ENCODE peak calls at places on chromosomes 1 and 21, in eight cellular contexts. One of them, this sample, is unnamed.
A peak's percentile ranks its signal among the peaks of the same experiment; 100 is the strongest.

GRCh38 chr1:205664399-205665108 is 15.8 kb downstream of the SLC45A3 start:
- DNase-seq in DND-41: no peak
- DNase-seq in kidney: peak; percentile 84
- DNase-seq in RWPE1: peak; percentile 76
- DNase-seq in heart right ventricle: no peak
- DNase-seq in NCI-H2029 treated with DMSO at 0.1 percent for 48 hours: no peak
- DNase-seq in stimulated activated CD4-positive, alpha-beta T cell treated with anti-CD3 and anti-CD28 coated beads, Interleukin-4, amount 100 ng/mL, for 1 hour: no peak
- DNase-seq in activated T-helper 1 cell treated with Interleukin-2 at 50 U/mL for 16 hours: no peak
- DNase-seq in this sample: peak; percentile 89

GRCh38 chr1:54934869-54935268 is 45.6 kb upstream of the TMEM61 start:
- DNase-seq in activated T-helper 1 cell treated with Interleukin-2 at 50 U/mL for 16 hours: no peak
- DNase-seq in RWPE1: no peak
- DNase-seq in kidney: no peak
- DNase-seq in DND-41: no peak
- DNase-seq in NCI-H2029 treated with DMSO at 0.1 percent for 48 hours: no peak
- DNase-seq in heart right ventricle: no peak
- DNase-seq in stimulated activated CD4-positive, alpha-beta T cell treated with anti-CD3 and anti-CD28 coated beads, Interleukin-4, amount 100 ng/mL, for 1 hour: no peak
- DNase-seq in this sample: no peak

GRCh38 chr21:34187935-34188334 is 114.6 kb downstream of the MRPS6 start:
- DNase-seq in kidney: no peak
- DNase-seq in NCI-H2029 treated with DMSO at 0.1 percent for 48 hours: no peak
- DNase-seq in activated T-helper 1 cell treated with Interleukin-2 at 50 U/mL for 16 hours: no peak
- DNase-seq in DND-41: no peak
- DNase-seq in RWPE1: no peak
- DNase-seq in heart right ventricle: no peak
- DNase-seq in stimulated activated CD4-positive, alpha-beta T cell treated with anti-CD3 and anti-CD28 coated beads, Interleukin-4, amount 100 ng/mL, for 1 hour: no peak
- DNase-seq in this sample: no peak

GRCh38 chr1:67230539-67230938 is 64.3 kb downstream of the IL23R start:
- DNase-seq in stimulated activated CD4-positive, alpha-beta T cell treated with anti-CD3 and anti-CD28 coated beads, Interleukin-4, amount 100 ng/mL, for 1 hour: no peak
- DNase-seq in NCI-H2029 treated with DMSO at 0.1 percent for 48 hours: no peak
- DNase-seq in heart right ventricle: no peak
- DNase-seq in activated T-helper 1 cell treated with Interleukin-2 at 50 U/mL for 16 hours: no peak
- DNase-seq in kidney: no peak
- DNase-seq in DND-41: no peak
- DNase-seq in RWPE1: peak; percentile 50
- DNase-seq in this sample: no peak

GRCh38 chr1:34359411-34359810 is 182.7 kb downstream of the C1orf94 start:
- DNase-seq in kidney: no peak
- DNase-seq in NCI-H2029 treated with DMSO at 0.1 percent for 48 hours: no peak
- DNase-seq in RWPE1: no peak
- DNase-seq in DND-41: no peak
- DNase-seq in activated T-helper 1 cell treated with Interleukin-2 at 50 U/mL for 16 hours: no peak
- DNase-seq in stimulated activated CD4-positive, alpha-beta T cell treated with anti-CD3 and anti-CD28 coated beads, Interleukin-4, amount 100 ng/mL, for 1 hour: no peak
- DNase-seq in heart right ventricle: no peak
- DNase-seq in this sample: no peak

GRCh38 chr1:246647113-246647512 is 77.1 kb upstream of the SCCPDH start:
- DNase-seq in stimulated activated CD4-positive, alpha-beta T cell treated with anti-CD3 and anti-CD28 coated beads, Interleukin-4, amount 100 ng/mL, for 1 hour: no peak
- DNase-seq in DND-41: no peak
- DNase-seq in kidney: peak; percentile 80
- DNase-seq in activated T-helper 1 cell treated with Interleukin-2 at 50 U/mL for 16 hours: no peak
- DNase-seq in RWPE1: no peak
- DNase-seq in heart right ventricle: peak; percentile 76
- DNase-seq in NCI-H2029 treated with DMSO at 0.1 percent for 48 hours: no peak
- DNase-seq in this sample: no peak

GRCh38 chr1:80066060-80066459 is 1059.5 kb upstream of the ADGRL4 start:
- DNase-seq in activated T-helper 1 cell treated with Interleukin-2 at 50 U/mL for 16 hours: no peak
- DNase-seq in NCI-H2029 treated with DMSO at 0.1 percent for 48 hours: peak; percentile 74
- DNase-seq in DND-41: no peak
- DNase-seq in heart right ventricle: no peak
- DNase-seq in stimulated activated CD4-positive, alpha-beta T cell treated with anti-CD3 and anti-CD28 coated beads, Interleukin-4, amount 100 ng/mL, for 1 hour: no peak
- DNase-seq in kidney: no peak
- DNase-seq in RWPE1: no peak
- DNase-seq in this sample: no peak

GRCh38 chr1:9228589-9228988 is 6.0 kb upstream of the H6PD start:
- DNase-seq in activated T-helper 1 cell treated with Interleukin-2 at 50 U/mL for 16 hours: no peak
- DNase-seq in kidney: no peak
- DNase-seq in stimulated activated CD4-positive, alpha-beta T cell treated with anti-CD3 and anti-CD28 coated beads, Interleukin-4, amount 100 ng/mL, for 1 hour: no peak
- DNase-seq in NCI-H2029 treated with DMSO at 0.1 percent for 48 hours: no peak
- DNase-seq in DND-41: no peak
- DNase-seq in RWPE1: peak; percentile 13
- DNase-seq in heart right ventricle: no peak
- DNase-seq in this sample: no peak

GRCh38 chr1:212699104-212699838 is 369 bp downstream of the BATF3 start:
- DNase-seq in activated T-helper 1 cell treated with Interleukin-2 at 50 U/mL for 16 hours: peak; percentile 24
- DNase-seq in kidney: peak; percentile 84
- DNase-seq in heart right ventricle: no peak
- DNase-seq in RWPE1: peak; percentile 31
- DNase-seq in NCI-H2029 treated with DMSO at 0.1 percent for 48 hours: peak; percentile 5
- DNase-seq in DND-41: peak; percentile 51
- DNase-seq in stimulated activated CD4-positive, alpha-beta T cell treated with anti-CD3 and anti-CD28 coated beads, Interleukin-4, amount 100 ng/mL, for 1 hour: peak; percentile 60
- DNase-seq in this sample: peak; percentile 60

GRCh38 chr1:155174334-155175280 is 958 bp downstream of the TRIM46 start:
- DNase-seq in heart right ventricle: peak; percentile 3
- DNase-seq in stimulated activated CD4-positive, alpha-beta T cell treated with anti-CD3 and anti-CD28 coated beads, Interleukin-4, amount 100 ng/mL, for 1 hour: peak; percentile 51
- DNase-seq in kidney: peak; percentile 85
- DNase-seq in DND-41: peak; percentile 73
- DNase-seq in NCI-H2029 treated with DMSO at 0.1 percent for 48 hours: no peak
- DNase-seq in RWPE1: no peak
- DNase-seq in activated T-helper 1 cell treated with Interleukin-2 at 50 U/mL for 16 hours: peak; percentile 36
- DNase-seq in this sample: peak; percentile 55

GRCh38 chr1:165632152-165632469 is 1.1 kb downstream of the MGST3 start:
- DNase-seq in RWPE1: no peak
- DNase-seq in NCI-H2029 treated with DMSO at 0.1 percent for 48 hours: no peak
- DNase-seq in activated T-helper 1 cell treated with Interleukin-2 at 50 U/mL for 16 hours: no peak
- DNase-seq in kidney: no peak
- DNase-seq in DND-41: no peak
- DNase-seq in heart right ventricle: no peak
- DNase-seq in stimulated activated CD4-positive, alpha-beta T cell treated with anti-CD3 and anti-CD28 coated beads, Interleukin-4, amount 100 ng/mL, for 1 hour: no peak
- DNase-seq in this sample: no peak

GRCh38 chr21:44473915-44474555 is 18.7 kb downstream of the LRRC3 start:
- DNase-seq in activated T-helper 1 cell treated with Interleukin-2 at 50 U/mL for 16 hours: no peak
- DNase-seq in stimulated activated CD4-positive, alpha-beta T cell treated with anti-CD3 and anti-CD28 coated beads, Interleukin-4, amount 100 ng/mL, for 1 hour: no peak
- DNase-seq in RWPE1: no peak
- DNase-seq in NCI-H2029 treated with DMSO at 0.1 percent for 48 hours: no peak
- DNase-seq in kidney: no peak
- DNase-seq in DND-41: no peak
- DNase-seq in heart right ventricle: no peak
- DNase-seq in this sample: no peak

GRCh38 chr1:245168090-245168489 is 13.3 kb downstream of the KIF26B start:
- DNase-seq in kidney: peak; percentile 88
- DNase-seq in activated T-helper 1 cell treated with Interleukin-2 at 50 U/mL for 16 hours: no peak
- DNase-seq in NCI-H2029 treated with DMSO at 0.1 percent for 48 hours: no peak
- DNase-seq in RWPE1: no peak
- DNase-seq in stimulated activated CD4-positive, alpha-beta T cell treated with anti-CD3 and anti-CD28 coated beads, Interleukin-4, amount 100 ng/mL, for 1 hour: no peak
- DNase-seq in DND-41: no peak
- DNase-seq in heart right ventricle: peak; percentile 21
- DNase-seq in this sample: peak; percentile 48

GRCh38 chr1:227212164-227212563 is 106.1 kb downstream of the CDC42BPA start:
- DNase-seq in heart right ventricle: no peak
- DNase-seq in NCI-H2029 treated with DMSO at 0.1 percent for 48 hours: no peak
- DNase-seq in kidney: no peak
- DNase-seq in stimulated activated CD4-positive, alpha-beta T cell treated with anti-CD3 and anti-CD28 coated beads, Interleukin-4, amount 100 ng/mL, for 1 hour: no peak
- DNase-seq in DND-41: no peak
- DNase-seq in activated T-helper 1 cell treated with Interleukin-2 at 50 U/mL for 16 hours: no peak
- DNase-seq in RWPE1: no peak
- DNase-seq in this sample: no peak

GRCh38 chr1:236159704-236160539 is 17.6 kb downstream of the GPR137B start:
- DNase-seq in RWPE1: no peak
- DNase-seq in stimulated activated CD4-positive, alpha-beta T cell treated with anti-CD3 and anti-CD28 coated beads, Interleukin-4, amount 100 ng/mL, for 1 hour: no peak
- DNase-seq in NCI-H2029 treated with DMSO at 0.1 percent for 48 hours: no peak
- DNase-seq in kidney: peak; percentile 90
- DNase-seq in activated T-helper 1 cell treated with Interleukin-2 at 50 U/mL for 16 hours: no peak
- DNase-seq in heart right ventricle: no peak
- DNase-seq in DND-41: no peak
- DNase-seq in this sample: no peak

GRCh38 chr1:43639990-43640794 is 9.8 kb upstream of the KDM4A start:
- DNase-seq in stimulated activated CD4-positive, alpha-beta T cell treated with anti-CD3 and anti-CD28 coated beads, Interleukin-4, amount 100 ng/mL, for 1 hour: no peak
- DNase-seq in NCI-H2029 treated with DMSO at 0.1 percent for 48 hours: peak; percentile 67
- DNase-seq in activated T-helper 1 cell treated with Interleukin-2 at 50 U/mL for 16 hours: no peak
- DNase-seq in DND-41: no peak
- DNase-seq in RWPE1: no peak
- DNase-seq in kidney: no peak
- DNase-seq in heart right ventricle: no peak
- DNase-seq in this sample: no peak

GRCh38 chr1:6653651-6654290 is 29.1 kb downstream of the THAP3 start:
- DNase-seq in NCI-H2029 treated with DMSO at 0.1 percent for 48 hours: no peak
- DNase-seq in stimulated activated CD4-positive, alpha-beta T cell treated with anti-CD3 and anti-CD28 coated beads, Interleukin-4, amount 100 ng/mL, for 1 hour: no peak
- DNase-seq in activated T-helper 1 cell treated with Interleukin-2 at 50 U/mL for 16 hours: no peak
- DNase-seq in DND-41: no peak
- DNase-seq in heart right ventricle: no peak
- DNase-seq in RWPE1: no peak
- DNase-seq in kidney: no peak
- DNase-seq in this sample: no peak

GRCh38 chr1:8359617-8360481 is 41.9 kb downstream of the SLC45A1 start:
- DNase-seq in kidney: no peak
- DNase-seq in DND-41: no peak
- DNase-seq in activated T-helper 1 cell treated with Interleukin-2 at 50 U/mL for 16 hours: no peak
- DNase-seq in heart right ventricle: no peak
- DNase-seq in NCI-H2029 treated with DMSO at 0.1 percent for 48 hours: no peak
- DNase-seq in RWPE1: no peak
- DNase-seq in stimulated activated CD4-positive, alpha-beta T cell treated with anti-CD3 and anti-CD28 coated beads, Interleukin-4, amount 100 ng/mL, for 1 hour: no peak
- DNase-seq in this sample: no peak

GRCh38 chr1:240044620-240045019 is 47.1 kb upstream of the FMN2 start:
- DNase-seq in RWPE1: no peak
- DNase-seq in stimulated activated CD4-positive, alpha-beta T cell treated with anti-CD3 and anti-CD28 coated beads, Interleukin-4, amount 100 ng/mL, for 1 hour: no peak
- DNase-seq in kidney: no peak
- DNase-seq in heart right ventricle: no peak
- DNase-seq in NCI-H2029 treated with DMSO at 0.1 percent for 48 hours: no peak
- DNase-seq in activated T-helper 1 cell treated with Interleukin-2 at 50 U/mL for 16 hours: no peak
- DNase-seq in DND-41: no peak
- DNase-seq in this sample: no peak

GRCh38 chr1:119646521-119647227 is 1.4 kb downstream of the ZNF697 start:
- DNase-seq in stimulated activated CD4-positive, alpha-beta T cell treated with anti-CD3 and anti-CD28 coated beads, Interleukin-4, amount 100 ng/mL, for 1 hour: no peak
- DNase-seq in heart right ventricle: no peak
- DNase-seq in kidney: no peak
- DNase-seq in RWPE1: peak; percentile 38
- DNase-seq in DND-41: no peak
- DNase-seq in activated T-helper 1 cell treated with Interleukin-2 at 50 U/mL for 16 hours: no peak
- DNase-seq in NCI-H2029 treated with DMSO at 0.1 percent for 48 hours: no peak
- DNase-seq in this sample: no peak

GRCh38 chr1:111792249-111792648 is 36.5 kb downstream of the DDX20 start:
- DNase-seq in stimulated activated CD4-positive, alpha-beta T cell treated with anti-CD3 and anti-CD28 coated beads, Interleukin-4, amount 100 ng/mL, for 1 hour: no peak
- DNase-seq in RWPE1: no peak
- DNase-seq in NCI-H2029 treated with DMSO at 0.1 percent for 48 hours: no peak
- DNase-seq in heart right ventricle: no peak
- DNase-seq in kidney: no peak
- DNase-seq in activated T-helper 1 cell treated with Interleukin-2 at 50 U/mL for 16 hours: no peak
- DNase-seq in DND-41: no peak
- DNase-seq in this sample: no peak

GRCh38 chr1:208369050-208369449 is 124.9 kb upstream of the PLXNA2 start:
- DNase-seq in kidney: no peak
- DNase-seq in DND-41: no peak
- DNase-seq in RWPE1: no peak
- DNase-seq in NCI-H2029 treated with DMSO at 0.1 percent for 48 hours: no peak
- DNase-seq in heart right ventricle: no peak
- DNase-seq in activated T-helper 1 cell treated with Interleukin-2 at 50 U/mL for 16 hours: no peak
- DNase-seq in stimulated activated CD4-positive, alpha-beta T cell treated with anti-CD3 and anti-CD28 coated beads, Interleukin-4, amount 100 ng/mL, for 1 hour: no peak
- DNase-seq in this sample: no peak

GRCh38 chr1:1024421-1025415 is 4.8 kb downstream of the AGRN start:
- DNase-seq in heart right ventricle: no peak
- DNase-seq in DND-41: no peak
- DNase-seq in activated T-helper 1 cell treated with Interleukin-2 at 50 U/mL for 16 hours: no peak
- DNase-seq in RWPE1: peak; percentile 88
- DNase-seq in kidney: peak; percentile 95
- DNase-seq in NCI-H2029 treated with DMSO at 0.1 percent for 48 hours: no peak
- DNase-seq in stimulated activated CD4-positive, alpha-beta T cell treated with anti-CD3 and anti-CD28 coated beads, Interleukin-4, amount 100 ng/mL, for 1 hour: no peak
- DNase-seq in this sample: no peak

GRCh38 chr1:244952940-244953339 is 88.6 kb upstream of the HNRNPU start:
- DNase-seq in heart right ventricle: no peak
- DNase-seq in DND-41: no peak
- DNase-seq in RWPE1: peak; percentile 55
- DNase-seq in NCI-H2029 treated with DMSO at 0.1 percent for 48 hours: no peak
- DNase-seq in activated T-helper 1 cell treated with Interleukin-2 at 50 U/mL for 16 hours: no peak
- DNase-seq in stimulated activated CD4-positive, alpha-beta T cell treated with anti-CD3 and anti-CD28 coated beads, Interleukin-4, amount 100 ng/mL, for 1 hour: no peak
- DNase-seq in kidney: no peak
- DNase-seq in this sample: no peak

GRCh38 chr1:99557556-99558256 is 88.2 kb upstream of the PALMD start:
- DNase-seq in kidney: no peak
- DNase-seq in heart right ventricle: no peak
- DNase-seq in activated T-helper 1 cell treated with Interleukin-2 at 50 U/mL for 16 hours: no peak
- DNase-seq in RWPE1: peak; percentile 51
- DNase-seq in DND-41: no peak
- DNase-seq in NCI-H2029 treated with DMSO at 0.1 percent for 48 hours: no peak
- DNase-seq in stimulated activated CD4-positive, alpha-beta T cell treated with anti-CD3 and anti-CD28 coated beads, Interleukin-4, amount 100 ng/mL, for 1 hour: no peak
- DNase-seq in this sample: no peak

GRCh38 chr1:29490204-29490934 is 254.0 kb downstream of the PTPRU start:
- DNase-seq in activated T-helper 1 cell treated with Interleukin-2 at 50 U/mL for 16 hours: no peak
- DNase-seq in kidney: no peak
- DNase-seq in RWPE1: no peak
- DNase-seq in stimulated activated CD4-positive, alpha-beta T cell treated with anti-CD3 and anti-CD28 coated beads, Interleukin-4, amount 100 ng/mL, for 1 hour: no peak
- DNase-seq in DND-41: no peak
- DNase-seq in NCI-H2029 treated with DMSO at 0.1 percent for 48 hours: peak; percentile 43
- DNase-seq in heart right ventricle: no peak
- DNase-seq in this sample: no peak

GRCh38 chr1:10378071-10378841 is 20.6 kb upstream of the PGD start:
- DNase-seq in activated T-helper 1 cell treated with Interleukin-2 at 50 U/mL for 16 hours: no peak
- DNase-seq in kidney: peak; percentile 78
- DNase-seq in heart right ventricle: no peak
- DNase-seq in stimulated activated CD4-positive, alpha-beta T cell treated with anti-CD3 and anti-CD28 coated beads, Interleukin-4, amount 100 ng/mL, for 1 hour: no peak
- DNase-seq in NCI-H2029 treated with DMSO at 0.1 percent for 48 hours: no peak
- DNase-seq in RWPE1: no peak
- DNase-seq in DND-41: no peak
- DNase-seq in this sample: peak; percentile 72

GRCh38 chr1:52142220-52143153 is 598 bp downstream of the ZFYVE9 start:
- DNase-seq in DND-41: peak; percentile 46
- DNase-seq in heart right ventricle: peak; percentile 41
- DNase-seq in kidney: peak; percentile 81
- DNase-seq in stimulated activated CD4-positive, alpha-beta T cell treated with anti-CD3 and anti-CD28 coated beads, Interleukin-4, amount 100 ng/mL, for 1 hour: no peak
- DNase-seq in activated T-helper 1 cell treated with Interleukin-2 at 50 U/mL for 16 hours: peak; percentile 3
- DNase-seq in NCI-H2029 treated with DMSO at 0.1 percent for 48 hours: no peak
- DNase-seq in RWPE1: peak; percentile 40
- DNase-seq in this sample: peak; percentile 67

GRCh38 chr1:51622455-51622913 is 5.6 kb downstream of the OSBPL9 start:
- DNase-seq in kidney: no peak
- DNase-seq in heart right ventricle: peak; percentile 18
- DNase-seq in RWPE1: peak; percentile 69
- DNase-seq in NCI-H2029 treated with DMSO at 0.1 percent for 48 hours: peak; percentile 98
- DNase-seq in activated T-helper 1 cell treated with Interleukin-2 at 50 U/mL for 16 hours: no peak
- DNase-seq in DND-41: peak; percentile 15
- DNase-seq in stimulated activated CD4-positive, alpha-beta T cell treated with anti-CD3 and anti-CD28 coated beads, Interleukin-4, amount 100 ng/mL, for 1 hour: no peak
- DNase-seq in this sample: peak; percentile 45

GRCh38 chr1:210251680-210252490 is 19.3 kb downstream of the SERTAD4 start:
- DNase-seq in heart right ventricle: no peak
- DNase-seq in activated T-helper 1 cell treated with Interleukin-2 at 50 U/mL for 16 hours: no peak
- DNase-seq in DND-41: no peak
- DNase-seq in NCI-H2029 treated with DMSO at 0.1 percent for 48 hours: no peak
- DNase-seq in kidney: peak; percentile 79
- DNase-seq in RWPE1: no peak
- DNase-seq in stimulated activated CD4-positive, alpha-beta T cell treated with anti-CD3 and anti-CD28 coated beads, Interleukin-4, amount 100 ng/mL, for 1 hour: peak; percentile 7
- DNase-seq in this sample: no peak

GRCh38 chr1:53945433-53946251 is at the start of gene IFT25:
- DNase-seq in heart right ventricle: peak; percentile 96
- DNase-seq in RWPE1: peak; percentile 96
- DNase-seq in DND-41: peak; percentile 97
- DNase-seq in kidney: peak; percentile 99
- DNase-seq in NCI-H2029 treated with DMSO at 0.1 percent for 48 hours: peak; percentile 94
- DNase-seq in stimulated activated CD4-positive, alpha-beta T cell treated with anti-CD3 and anti-CD28 coated beads, Interleukin-4, amount 100 ng/mL, for 1 hour: peak; percentile 99
- DNase-seq in activated T-helper 1 cell treated with Interleukin-2 at 50 U/mL for 16 hours: peak; percentile 98
- DNase-seq in this sample: peak; percentile 98

GRCh38 chr1:16254263-16254948 is 17.4 kb upstream of the CPLANE2 start:
- DNase-seq in RWPE1: no peak
- DNase-seq in stimulated activated CD4-positive, alpha-beta T cell treated with anti-CD3 and anti-CD28 coated beads, Interleukin-4, amount 100 ng/mL, for 1 hour: no peak
- DNase-seq in kidney: no peak
- DNase-seq in activated T-helper 1 cell treated with Interleukin-2 at 50 U/mL for 16 hours: no peak
- DNase-seq in DND-41: no peak
- DNase-seq in heart right ventricle: no peak
- DNase-seq in NCI-H2029 treated with DMSO at 0.1 percent for 48 hours: no peak
- DNase-seq in this sample: no peak

GRCh38 chr1:185996211-185996610 is 262.0 kb downstream of the HMCN1 start:
- DNase-seq in NCI-H2029 treated with DMSO at 0.1 percent for 48 hours: no peak
- DNase-seq in kidney: no peak
- DNase-seq in activated T-helper 1 cell treated with Interleukin-2 at 50 U/mL for 16 hours: no peak
- DNase-seq in RWPE1: peak; percentile 71
- DNase-seq in stimulated activated CD4-positive, alpha-beta T cell treated with anti-CD3 and anti-CD28 coated beads, Interleukin-4, amount 100 ng/mL, for 1 hour: no peak
- DNase-seq in DND-41: no peak
- DNase-seq in heart right ventricle: peak; percentile 9
- DNase-seq in this sample: no peak

GRCh38 chr1:2103901-2104590 is 53.8 kb downstream of the PRKCZ start:
- DNase-seq in kidney: peak; percentile 57
- DNase-seq in heart right ventricle: no peak
- DNase-seq in NCI-H2029 treated with DMSO at 0.1 percent for 48 hours: no peak
- DNase-seq in stimulated activated CD4-positive, alpha-beta T cell treated with anti-CD3 and anti-CD28 coated beads, Interleukin-4, amount 100 ng/mL, for 1 hour: no peak
- DNase-seq in activated T-helper 1 cell treated with Interleukin-2 at 50 U/mL for 16 hours: no peak
- DNase-seq in RWPE1: no peak
- DNase-seq in DND-41: no peak
- DNase-seq in this sample: peak; percentile 47

This sample was measured in right lobe of liver.